ENCODE peak calls at places on chromosomes 1 and 21, in six cellular contexts. Q is SK-N-SH, A is HL-60, N is HepG2, G is HCT116, D is K562. R is an unnamed sample.

GRCh38 chr1:40848530-40849189 is 13.5 kb downstream of the CITED4 start:
- DNase-seq in A (no peak), D (peak; percentile 71), Q (peak; percentile 77), G (peak; percentile 71), N (peak; percentile 75), R (peak; percentile 90)

GRCh38 chr1:206478746-206479145 is 8.5 kb downstream of the IKBKE start:
- DNase-seq in G (no peak), N (no peak), D (no peak), Q (no peak), A (no peak), R (no peak)

GRCh38 chr1:209645574-209646452 is 6.4 kb downstream of the LAMB3 start:
- DNase-seq in N (no peak), D (peak; percentile 65), Q (no peak), A (no peak), G (no peak), R (no peak)

GRCh38 chr1:157162345-157162744 is 24.1 kb upstream of the ETV3 start:
- DNase-seq in N (no peak), G (no peak), Q (no peak), A (no peak), D (no peak), R (peak; percentile 88)

GRCh38 chr1:229370601-229371021 is 27.8 kb upstream of the CCSAP start:
- DNase-seq in N (no peak), A (no peak), G (no peak), Q (peak; percentile 55), D (no peak), R (no peak)

GRCh38 chr1:170885551-170885950 is 49.8 kb upstream of the MROH9 start:
- DNase-seq in Q (no peak), A (no peak), D (no peak), G (no peak), N (no peak), R (no peak)

GRCh38 chr21:34844033-34844923 is 175.5 kb downstream of the CLIC6 start:
- DNase-seq in G (no peak), A (no peak), D (no peak), N (no peak), Q (no peak), R (no peak)

GRCh38 chr21:29849735-29850176 is 90.0 kb downstream of the GRIK1 start:
- DNase-seq in N (peak; percentile 30), Q (peak; percentile 50), G (no peak), A (peak; percentile 27), D (peak; percentile 64), R (peak; percentile 85)

GRCh38 chr1:25080294-25081209 is 150.5 kb upstream of the RUNX3 start:
- DNase-seq in G (peak; percentile 32), N (no peak), Q (no peak), A (peak; percentile 89), D (peak; percentile 44), R (no peak)

GRCh38 chr21:42040411-42041180 is 30.4 kb upstream of the ZBTB21 start:
- DNase-seq in G (peak; percentile 79), Q (no peak), N (peak; percentile 67), D (no peak), A (no peak), R (no peak)

GRCh38 chr1:89149229-89149628 is 23.3 kb upstream of the GBP2 start:
- DNase-seq in Q (no peak), D (no peak), A (no peak), G (no peak), N (peak; percentile 36), R (peak; percentile 52)

GRCh38 chr1:16209132-16209846 is 3.2 kb downstream of the ARHGEF19 start:
- DNase-seq in G (no peak), A (no peak), N (no peak), Q (no peak), D (no peak), R (no peak)

GRCh38 chr1:44705938-44706337 is 25.0 kb downstream of the RNU5D-1 start:
- DNase-seq in A (no peak), N (no peak), D (no peak), G (no peak), Q (no peak), R (no peak)

GRCh38 chr1:183946309-183946591 is 91.3 kb downstream of the COLGALT2 start:
- DNase-seq in A (no peak), Q (no peak), N (no peak), G (no peak), D (no peak), R (no peak)

GRCh38 chr1:183845681-183846080 is 40.8 kb downstream of the RGL1 start:
- DNase-seq in Q (no peak), A (no peak), N (no peak), G (no peak), D (no peak), R (no peak)

GRCh38 chr21:42051788-42052187 is 19.3 kb upstream of the UMODL1 start:
- DNase-seq in G (no peak), Q (no peak), A (no peak), N (no peak), D (peak; percentile 71), R (no peak)

GRCh38 chr1:14599173-14599754 is 779 bp downstream of the KAZN start:
- DNase-seq in A (no peak), D (peak; percentile 15), N (no peak), G (no peak), Q (no peak), R (peak; percentile 66)

GRCh38 chr21:46185717-46186116 is 1.5 kb upstream of the SPATC1L start:
- DNase-seq in A (no peak), N (no peak), D (no peak), G (no peak), Q (no peak), R (no peak)

GRCh38 chr1:13752852-13753251 is 52.9 kb downstream of the PRDM2 start:
- DNase-seq in G (no peak), N (no peak), Q (no peak), A (no peak), D (no peak), R (no peak)

GRCh38 chr1:230424440-230425251 is 1.5 kb downstream of the PGBD5 start:
- DNase-seq in D (no peak), A (peak; percentile 29), Q (peak; percentile 74), N (no peak), G (no peak), R (peak; percentile 74)

GRCh38 chr1:70768211-70768610 is 279.4 kb downstream of the PTGER3 start:
- DNase-seq in G (no peak), Q (no peak), A (no peak), N (no peak), D (no peak), R (no peak)

GRCh38 chr1:59393211-59394180 is 96.6 kb downstream of the FGGY start:
- DNase-seq in N (peak; percentile 50), G (no peak), D (peak; percentile 16), A (no peak), Q (no peak), R (peak; percentile 44)

DNA sequence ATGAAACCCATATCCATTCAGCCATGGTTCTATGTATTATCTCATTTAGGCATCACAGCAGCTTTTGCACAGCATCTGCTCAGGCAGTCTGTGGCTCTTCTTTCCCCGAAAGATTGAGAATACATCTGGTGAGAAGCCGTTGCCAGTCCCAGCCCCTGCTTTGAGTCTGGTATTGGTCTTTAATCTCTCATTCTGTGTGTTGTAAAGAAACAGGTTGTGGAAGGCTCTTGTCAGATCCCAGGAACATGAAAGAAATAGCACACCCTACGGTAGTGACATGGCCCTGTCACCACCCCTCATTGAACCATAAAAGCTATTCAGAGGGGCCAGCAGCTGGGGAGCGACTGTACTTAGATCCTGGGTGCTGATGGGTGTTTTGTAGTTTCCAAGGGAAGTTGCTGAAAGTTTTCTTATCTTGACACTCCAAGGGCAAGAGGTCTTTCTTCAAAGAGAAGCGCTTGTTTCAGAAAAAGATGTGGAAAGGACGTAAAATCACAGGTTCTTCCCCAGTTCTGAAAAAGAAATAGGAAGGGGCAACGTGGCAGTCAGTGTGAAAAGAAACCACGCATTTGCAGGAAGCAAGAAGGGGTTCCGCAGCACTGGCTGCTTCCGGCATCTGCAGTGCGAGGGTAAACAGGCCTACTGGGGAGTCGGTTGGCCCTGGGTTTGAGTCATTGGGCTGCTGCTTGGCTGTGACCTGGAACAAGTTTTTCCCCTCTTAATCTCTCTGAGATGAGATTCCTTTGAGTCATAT is 145.0 kb downstream of the DHRS3 start:
- DNase-seq in N (no peak), Q (no peak), A (no peak), D (peak; percentile 48), G (no peak), R (no peak)
- TF ChIP-seq REST in N (no peak), Q (no peak), A (no peak), D (no peak), G (no peak), R (no peak)

DNA sequence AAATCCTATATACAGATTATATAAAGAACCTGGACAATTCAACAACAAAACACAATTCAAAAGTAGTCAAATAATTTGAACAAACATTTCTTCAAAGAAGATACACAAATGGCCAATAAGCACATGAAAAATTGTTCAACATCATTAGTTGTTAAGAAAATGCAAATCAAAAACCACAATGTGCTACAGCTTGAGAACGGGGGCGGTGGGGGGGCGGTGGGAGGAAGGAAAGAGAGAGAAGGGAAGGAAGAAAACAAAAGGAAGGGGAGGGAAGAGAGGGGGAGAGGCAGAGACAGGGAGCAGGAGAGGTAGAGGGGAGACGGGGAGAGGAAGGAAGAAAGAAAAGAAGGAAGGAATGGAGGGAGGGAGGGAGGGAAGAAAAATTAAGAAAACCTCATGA is 44.1 kb downstream of the ASH1L start:
- DNase-seq in G (no peak), D (no peak), N (no peak), Q (no peak), A (no peak), R (no peak)
- TF ChIP-seq REST in G (no peak), D (no peak), N (no peak), Q (no peak), A (no peak), R (no peak)

GRCh38 chr1:248858096-248858890 is 592 bp downstream of the ZNF692 start:
- DNase-seq in Q (peak; percentile 79), G (peak; percentile 47), D (peak; percentile 73), N (peak; percentile 63), A (no peak), R (peak; percentile 89)
- TF ChIP-seq REST in Q (no peak), G (no peak), D (no peak), N (no peak), A (peak; percentile 35), R (peak; percentile 19)

GRCh38 chr1:222390181-222390580 is 157.7 kb downstream of the HHIPL2 start:
- DNase-seq in N (no peak), A (no peak), Q (no peak), D (no peak), G (no peak), R (no peak)
- TF ChIP-seq REST in N (no peak), A (no peak), Q (no peak), D (no peak), G (no peak), R (no peak)

DNA sequence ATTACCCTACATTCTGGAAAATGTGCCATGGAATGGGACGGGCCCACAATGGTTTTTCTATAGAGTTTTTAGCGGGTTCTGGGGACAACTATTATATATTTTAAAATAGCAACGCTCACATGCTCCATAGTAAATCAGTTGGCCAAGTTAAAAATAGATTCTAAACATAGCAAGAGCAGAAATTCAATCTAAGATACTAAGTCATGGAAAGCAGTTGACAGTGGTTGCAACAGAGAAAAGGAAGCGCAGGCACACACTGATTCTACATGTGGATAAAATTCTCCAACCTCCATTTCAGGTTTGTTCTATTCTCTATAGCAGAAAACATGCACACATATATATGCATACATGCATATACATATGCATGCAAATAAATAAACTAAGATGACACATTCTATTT is 89.5 kb upstream of the HNRNPU start:
- DNase-seq in N (no peak), D (no peak), A (no peak), Q (no peak), G (no peak), R (no peak)
- TF ChIP-seq REST in N (no peak), D (no peak), A (no peak), Q (no peak), G (no peak), R (no peak)

R was measured in GM23338.